ENCODE peak calls at places on chromosomes 5 and 9, in seven cellular contexts. X is endodermal cell, K is tibial nerve, F is B cell, J is GM13976, W is AG09319, M is MCF 10A. A is an unnamed sample.

GRCh38 chr5:69312459-69313160 is 20.0 kb downstream of the CCDC125 start:
- DNase-seq in M (no peak), X (no peak), F (no peak), J (no peak), K (no peak), W (no peak), A (no peak)

GRCh38 chr5:124906339-124907097 is 160.1 kb upstream of the ZNF608 start:
- DNase-seq in K (peak; percentile 77), J (no peak), X (peak; percentile 69), F (no peak), M (peak; percentile 96), W (peak; percentile 44), A (peak; percentile 80)

GRCh38 chr9:105858877-105859276 is 164.5 kb downstream of the TMEM38B start:
- DNase-seq in F (no peak), X (no peak), K (no peak), W (no peak), M (no peak), J (no peak), A (no peak)

GRCh38 chr9:91234523-91234922 is 127.2 kb downstream of the AUH start:
- DNase-seq in X (no peak), M (no peak), K (no peak), F (no peak), J (no peak), W (no peak), A (no peak)

GRCh38 chr5:165579911-165580310 is 2074.5 kb downstream of the MAT2B start:
- DNase-seq in J (no peak), K (no peak), X (no peak), F (no peak), W (no peak), M (peak; percentile 53), A (no peak)

GRCh38 chr9:78606011-78606410 is 309.1 kb downstream of the PSAT1 start:
- DNase-seq in K (no peak), W (no peak), J (no peak), M (no peak), F (no peak), X (no peak), A (no peak)

GRCh38 chr5:170611446-170612088 is 107.7 kb downstream of the KCNIP1 start:
- DNase-seq in M (peak; percentile 61), W (no peak), X (no peak), F (no peak), J (no peak), K (no peak), A (no peak)

GRCh38 chr9:122016309-122016708 is 76.8 kb downstream of the TTLL11 start:
- DNase-seq in K (no peak), X (no peak), F (no peak), M (no peak), W (no peak), J (no peak), A (no peak)

GRCh38 chr9:1875921-1876448 is 139.2 kb upstream of the SMARCA2 start:
- DNase-seq in W (no peak), X (no peak), K (no peak), J (peak; percentile 61), M (no peak), F (no peak), A (no peak)

GRCh38 chr5:177477701-177478477 is 4.5 kb upstream of the DBN1 start:
- DNase-seq in M (no peak), F (no peak), W (no peak), X (peak; percentile 63), J (no peak), K (no peak), A (no peak)

GRCh38 chr9:35452481-35452880 is 37.4 kb upstream of the RUSC2 start:
- DNase-seq in K (no peak), M (peak; percentile 16), W (no peak), X (peak; percentile 53), J (no peak), F (no peak), A (no peak)
- TF ChIP-seq CTCF in K (no peak), M (no peak), W (no peak), X (peak; percentile 66), J (no peak), F (no peak), A (peak; percentile 32)

DNA sequence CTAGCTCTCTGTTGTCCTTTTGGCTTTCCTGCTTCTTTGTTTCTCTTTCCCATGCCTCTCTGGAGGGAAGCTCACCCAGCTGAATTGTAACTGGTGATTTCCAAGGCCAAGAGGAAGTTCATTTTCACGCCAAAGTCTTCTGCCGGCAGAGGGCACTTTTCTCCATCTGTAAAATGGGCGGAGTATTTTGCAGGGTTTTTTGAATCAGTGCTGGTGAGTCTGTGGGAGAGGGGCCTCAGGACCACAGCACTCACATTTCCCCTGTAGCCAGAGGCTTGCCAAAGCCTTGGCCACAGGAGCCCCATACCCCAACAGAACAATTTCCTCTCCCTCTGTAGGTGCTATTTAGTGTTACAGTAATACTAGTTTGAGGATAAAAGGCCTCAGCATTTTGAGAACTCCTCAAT is 42.3 kb upstream of the MATR3 start:
- DNase-seq in K (no peak), X (no peak), M (no peak), F (peak; percentile 58), J (peak; percentile 83), W (no peak), A (no peak)
- TF ChIP-seq CTCF in K (no peak), X (peak; percentile 45), M (peak; percentile 20), F (peak; percentile 59), J (peak; percentile 61), W (no peak), A (peak; percentile 17)

DNA sequence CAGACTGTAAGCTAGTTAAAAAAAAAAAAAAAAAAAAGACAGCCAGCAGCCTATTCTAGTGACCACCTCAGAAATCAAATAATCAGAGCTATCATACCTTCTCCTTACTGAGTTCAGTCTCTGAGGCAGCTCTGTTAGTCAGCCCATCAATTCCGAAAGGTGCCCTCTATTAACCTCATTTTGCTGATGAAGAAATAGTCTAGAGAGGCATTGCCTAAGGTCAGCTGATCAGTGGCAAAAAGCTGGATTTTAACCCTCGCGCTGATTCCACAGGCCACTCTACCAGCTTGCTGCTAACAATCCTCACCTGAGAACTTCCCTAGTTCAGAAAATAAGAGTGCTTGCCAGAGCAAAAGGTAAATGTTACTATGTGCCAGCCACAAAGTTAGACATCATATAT is 172.0 kb downstream of the DENND1A start:
- DNase-seq in K (no peak), J (no peak), F (no peak), W (no peak), M (peak; percentile 6), X (no peak), A (no peak)
- TF ChIP-seq CTCF in K (no peak), J (no peak), F (no peak), W (no peak), M (no peak), X (no peak), A (no peak)

GRCh38 chr9:82499337-82499736 is 510.8 kb downstream of the SPATA31D1 start:
- DNase-seq in X (no peak), F (no peak), J (no peak), W (no peak), K (no peak), M (no peak), A (no peak)

GRCh38 chr9:82498918-82499317 is 510.3 kb downstream of the SPATA31D1 start:
- DNase-seq in M (no peak), W (no peak), F (no peak), X (no peak), J (no peak), K (no peak), A (no peak)

DNA sequence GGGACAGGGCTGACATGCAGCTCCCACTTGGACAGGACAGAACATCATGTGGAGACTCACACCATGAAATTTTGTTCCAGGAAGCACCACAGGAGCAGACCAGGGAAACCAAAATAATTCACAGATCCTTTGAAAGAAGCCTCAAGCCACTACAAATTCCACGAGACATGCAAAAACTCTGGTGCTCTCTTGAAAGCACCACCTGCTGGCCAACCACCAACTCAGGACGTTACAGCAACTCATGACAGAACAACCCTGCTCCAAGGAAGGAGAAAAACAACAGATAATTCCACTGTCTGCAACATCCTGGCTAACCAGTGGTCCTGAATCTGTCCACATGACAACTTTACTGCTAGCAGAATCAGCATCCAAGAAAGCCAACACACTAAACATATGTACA is 516.0 kb downstream of the SPATA31D1 start:
- DNase-seq in K (no peak), W (no peak), J (no peak), F (no peak), M (no peak), X (peak; percentile 64), A (no peak)
- TF ChIP-seq CTCF in K (no peak), W (no peak), J (no peak), F (no peak), M (no peak), X (peak; percentile 61), A (no peak)

DNA sequence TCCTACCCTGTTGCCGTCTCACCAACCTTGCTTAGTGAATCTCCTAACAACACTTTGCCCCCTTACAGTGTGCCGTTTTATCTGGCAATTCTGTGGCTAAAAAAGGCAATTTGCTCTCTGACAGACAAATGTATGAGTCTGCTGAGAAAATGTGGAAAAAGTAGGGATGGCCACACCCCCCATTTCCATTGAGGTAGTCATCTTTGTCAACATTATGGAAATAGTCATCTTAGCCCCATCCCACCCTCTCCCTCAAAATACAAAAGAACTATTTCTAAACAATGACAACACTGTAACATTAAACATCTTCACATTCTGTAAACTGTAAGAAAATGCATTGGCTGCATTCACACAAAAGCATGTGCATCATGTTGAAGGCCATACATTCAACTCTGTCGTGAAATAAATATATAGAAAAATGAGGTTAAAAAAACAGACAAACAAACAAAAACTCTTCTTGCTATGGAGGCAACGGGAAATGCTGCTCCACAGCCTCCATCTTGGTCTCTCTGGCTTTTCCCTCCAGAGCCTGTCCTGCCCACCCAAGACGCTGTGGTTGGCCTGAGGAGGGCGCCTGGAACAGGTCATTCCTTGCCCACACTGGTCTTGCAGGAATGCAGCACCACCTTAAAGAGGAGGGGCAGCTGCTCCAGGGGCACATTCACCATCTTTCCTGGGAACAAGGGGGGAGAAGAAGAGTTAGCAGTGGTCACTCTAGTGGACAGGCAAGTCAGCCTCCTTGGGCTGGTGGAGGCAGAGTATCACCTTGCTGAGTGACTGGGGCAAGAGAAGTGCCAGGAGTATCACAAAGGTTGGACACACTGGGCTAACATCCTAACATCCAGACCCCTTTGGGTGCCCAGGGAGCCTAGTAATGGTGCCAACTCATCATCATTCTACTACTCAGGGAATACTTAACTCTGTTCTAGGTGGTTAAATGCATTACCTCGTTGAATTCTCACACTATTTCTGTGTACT is 15.2 kb upstream of the NR5A1 start:
- DNase-seq in M (no peak), W (no peak), F (no peak), X (peak; percentile 89), K (no peak), J (no peak), A (no peak)
- TF ChIP-seq CTCF in M (no peak), W (no peak), F (no peak), X (peak; percentile 65), K (no peak), J (no peak), A (no peak)

GRCh38 chr5:141677415-141677814 is 4.6 kb downstream of the ARAP3 start:
- DNase-seq in W (no peak), M (no peak), F (no peak), X (peak; percentile 89), J (no peak), K (no peak), A (no peak)
- TF ChIP-seq CTCF in W (no peak), M (peak; percentile 20), F (peak; percentile 30), X (peak; percentile 81), J (no peak), K (no peak), A (peak; percentile 8)